ENCODE peak calls at places on chromosomes 13 and 19, in seven cellular contexts. A is cardiac fibroblast, L is fibroblast of mammary gland, S is kidney, C is K562, P is left ventricle myocardium inferior, O is pancreas. Y is an unnamed sample.

GRCh38 chr19:43726736-43727592 is 11.1 kb downstream of the IRGC start:
- DNase-seq in O (no peak), L (peak), A (no peak), C (no peak), S (peak), P (peak), Y (peak)

GRCh38 chr13:28268800-28269223 is 130.5 kb downstream of the PAN3 start:
- DNase-seq in L (no peak), S (no peak), O (no peak), C (no peak), A (no peak), P (no peak), Y (no peak)

GRCh38 chr19:14555918-14556661 is 15.8 kb downstream of the NDUFB7 start:
- DNase-seq in A (peak), L (peak), O (no peak), P (no peak), S (no peak), C (no peak), Y (no peak)

GRCh38 chr19:8329993-8330392 is 8.7 kb downstream of the RPS28 start:
- DNase-seq in L (no peak), P (no peak), O (no peak), C (no peak), S (no peak), A (no peak), Y (no peak)

GRCh38 chr19:11148001-11148400 is 7.6 kb downstream of the SPC24 start:
- DNase-seq in P (no peak), L (no peak), O (no peak), A (no peak), S (no peak), C (no peak), Y (no peak)

GRCh38 chr13:42821437-42821836 is 40.1 kb downstream of the FAM216B start:
- DNase-seq in S (no peak), O (no peak), P (no peak), C (no peak), A (peak), L (peak), Y (peak)

GRCh38 chr19:35908010-35908441 is at the start of gene TYROBP:
- DNase-seq in A (no peak), C (no peak), L (no peak), S (peak), P (peak), O (no peak), Y (no peak)

GRCh38 chr13:52954838-52955237 is 73.8 kb upstream of the OLFM4 start:
- DNase-seq in L (no peak), O (no peak), P (no peak), S (no peak), A (no peak), C (no peak), Y (no peak)

GRCh38 chr19:17402982-17403855 is 2.2 kb downstream of the BST2 start:
- DNase-seq in A (no peak), L (no peak), O (no peak), C (peak), P (no peak), S (no peak), Y (no peak)

GRCh38 chr13:60990032-60990733 is 425.5 kb downstream of the PCDH20 start:
- DNase-seq in P (no peak), S (no peak), L (no peak), C (no peak), O (peak), A (peak), Y (no peak)

DNA sequence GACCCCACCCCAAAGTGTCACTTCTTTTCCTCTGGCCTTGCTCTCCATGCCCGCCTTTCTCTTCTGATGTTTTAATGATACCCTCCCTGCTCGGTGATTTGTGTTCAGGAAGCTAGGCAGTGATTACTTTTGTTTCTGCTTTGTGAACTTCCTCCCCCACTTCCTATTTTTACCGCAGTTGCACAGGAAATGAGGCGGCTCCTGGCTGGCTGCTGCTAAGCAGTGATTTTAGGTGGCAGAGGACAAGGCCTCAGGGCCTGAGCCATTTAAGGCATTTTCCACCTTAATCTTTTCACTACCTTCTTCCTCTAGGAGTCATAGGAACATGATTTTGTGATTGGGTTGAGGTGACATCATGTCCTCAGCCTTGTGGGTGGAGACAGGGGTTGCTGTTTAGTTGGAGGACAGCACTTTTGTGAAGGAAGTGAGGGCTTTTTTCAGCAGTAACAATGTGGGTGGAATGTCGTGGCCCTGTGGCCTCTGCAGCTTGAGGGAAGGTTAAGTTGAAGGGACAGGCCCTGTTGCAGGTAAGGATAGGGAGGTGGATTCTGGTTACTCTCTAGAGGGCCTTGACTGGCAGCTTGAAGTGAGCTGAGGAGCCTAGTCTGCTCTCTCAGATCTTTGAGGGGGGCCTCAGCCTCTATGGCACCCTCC is 15.7 kb downstream of the GARRE1 start:
- DNase-seq in L (peak), S (peak), P (peak), C (no peak), O (no peak), A (peak), Y (peak)
- H3K4me3 ChIP-seq in L (no peak), S (peak), P (peak), C (no peak), O (no peak), A (no peak), Y (peak)

GRCh38 chr19:56153507-56153906 is 12.4 kb downstream of the ZNF444 start:
- DNase-seq in P (no peak), O (no peak), S (no peak), A (no peak), L (no peak), C (no peak), Y (no peak)

GRCh38 chr19:56152644-56153043 is 11.6 kb downstream of the ZNF444 start:
- DNase-seq in P (no peak), C (no peak), L (no peak), S (no peak), A (no peak), O (no peak), Y (no peak)

GRCh38 chr19:56158170-56158757 is 17.2 kb downstream of the ZNF444 start:
- DNase-seq in P (no peak), L (no peak), A (no peak), S (no peak), C (no peak), O (no peak), Y (no peak)

GRCh38 chr19:56156768-56157167 is 15.7 kb downstream of the ZNF444 start:
- DNase-seq in P (peak), C (no peak), L (no peak), A (no peak), S (no peak), O (peak), Y (no peak)

DNA sequence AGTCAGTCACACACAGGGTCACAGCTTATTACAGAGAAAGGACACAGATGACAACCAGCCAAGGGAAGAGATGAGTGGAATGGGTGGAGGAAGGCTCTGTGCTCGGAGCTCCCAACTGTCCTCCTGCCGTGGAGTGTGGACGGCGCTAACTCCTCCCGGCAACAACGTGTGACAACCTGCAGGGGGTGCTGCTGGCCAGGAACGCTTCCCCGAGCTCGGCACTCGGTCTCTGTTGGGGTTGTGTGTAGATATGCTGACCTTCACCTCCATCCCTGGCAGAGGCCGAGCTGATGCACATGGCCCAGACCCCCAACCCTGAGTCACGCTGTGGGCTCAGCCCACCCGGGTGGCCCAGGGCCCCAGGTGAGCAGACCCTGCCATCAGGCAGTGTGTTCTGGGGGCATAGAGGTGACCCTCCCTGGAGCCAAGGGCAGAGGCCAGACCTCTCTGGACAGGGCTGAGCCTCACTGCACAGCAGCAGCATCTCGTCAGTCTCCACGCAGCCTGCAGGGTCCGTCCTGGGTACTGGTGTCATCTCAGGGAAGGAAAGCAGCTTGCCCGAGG is 14.1 kb downstream of the ZNF444 start:
- DNase-seq in A (no peak), S (no peak), L (no peak), O (peak), P (no peak), C (peak), Y (no peak)
- TF ChIP-seq CTCF in A (peak), S (peak), L (peak), O (peak), P (peak), C (peak), Y (peak)

DNA sequence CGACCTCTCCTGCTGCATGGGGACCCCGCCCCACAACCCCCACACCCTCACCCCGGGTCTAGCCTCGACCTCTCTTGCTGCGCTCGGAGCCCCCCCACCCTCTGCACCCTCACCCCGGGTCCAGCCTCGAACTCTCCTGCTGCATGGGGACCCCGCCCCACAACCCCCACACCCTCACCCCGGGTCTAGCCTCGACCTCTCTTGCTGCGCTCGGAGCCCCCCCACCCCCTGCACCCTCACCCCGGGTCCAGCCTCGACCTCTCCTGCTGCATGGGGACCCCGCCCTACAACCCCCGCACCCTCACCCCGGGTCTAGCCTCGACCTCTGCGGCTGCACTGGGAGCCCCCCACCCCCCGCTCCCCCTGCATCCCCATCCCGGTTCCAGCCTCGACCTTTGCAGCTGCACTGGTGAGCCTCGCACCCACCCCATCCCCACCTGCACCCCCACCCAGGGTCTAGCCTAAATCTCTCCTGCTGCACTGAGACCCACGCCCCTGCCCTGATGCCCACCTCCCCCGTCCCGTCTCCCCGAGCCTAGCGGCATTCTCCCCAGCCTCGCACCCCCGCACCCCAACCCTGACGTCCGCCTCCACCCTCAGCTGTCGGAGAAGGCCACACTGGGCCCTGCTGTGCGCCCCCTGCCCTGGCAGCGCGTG is 1.8 kb downstream of the CFD start:
- DNase-seq in S (no peak), O (peak), P (no peak), L (no peak), C (no peak), A (no peak), Y (no peak)
- H3K4me3 ChIP-seq in S (no peak), O (peak), P (peak), L (no peak), C (peak), A (peak), Y (no peak)

DNA sequence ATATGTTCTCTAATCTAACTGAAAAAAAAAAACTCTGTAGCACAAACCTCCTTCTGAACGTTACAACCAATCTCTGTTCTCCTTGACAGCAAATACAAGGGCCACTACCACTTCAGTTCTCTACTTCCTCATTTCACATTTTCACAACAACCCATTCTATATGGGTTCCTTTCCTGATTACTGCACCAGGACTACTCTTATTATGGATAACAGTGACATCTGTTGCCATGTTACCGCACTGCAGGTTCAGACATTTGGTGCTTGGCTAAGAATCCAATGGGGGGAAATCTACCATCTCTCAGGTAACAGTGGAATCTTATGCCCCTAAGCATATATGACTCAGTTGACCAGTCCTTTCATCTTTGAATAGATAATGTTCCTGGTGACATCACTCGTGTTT is 11.6 kb upstream of the FPR3 start:
- DNase-seq in C (no peak), P (no peak), O (no peak), A (peak), L (peak), S (no peak), Y (peak)
- TF ChIP-seq CTCF in C (peak), P (peak), O (no peak), A (peak), L (peak), S (no peak), Y (peak)

GRCh38 chr19:41913476-41914190 is 14.6 kb downstream of the ERFL start:
- DNase-seq in C (no peak), S (no peak), A (no peak), O (peak), P (no peak), L (no peak), Y (no peak)

GRCh38 chr19:41914191-41914834 is 13.9 kb downstream of the ERFL start:
- DNase-seq in C (no peak), L (no peak), A (no peak), O (no peak), S (no peak), P (no peak), Y (no peak)

GRCh38 chr19:41916033-41916424 is 12.2 kb downstream of the ERFL start:
- DNase-seq in L (no peak), P (no peak), A (no peak), S (no peak), C (no peak), O (peak), Y (no peak)

GRCh38 chr19:41914906-41915247 is 13.4 kb downstream of the ERFL start:
- DNase-seq in L (no peak), A (no peak), C (no peak), S (no peak), O (no peak), P (no peak), Y (no peak)

DNA sequence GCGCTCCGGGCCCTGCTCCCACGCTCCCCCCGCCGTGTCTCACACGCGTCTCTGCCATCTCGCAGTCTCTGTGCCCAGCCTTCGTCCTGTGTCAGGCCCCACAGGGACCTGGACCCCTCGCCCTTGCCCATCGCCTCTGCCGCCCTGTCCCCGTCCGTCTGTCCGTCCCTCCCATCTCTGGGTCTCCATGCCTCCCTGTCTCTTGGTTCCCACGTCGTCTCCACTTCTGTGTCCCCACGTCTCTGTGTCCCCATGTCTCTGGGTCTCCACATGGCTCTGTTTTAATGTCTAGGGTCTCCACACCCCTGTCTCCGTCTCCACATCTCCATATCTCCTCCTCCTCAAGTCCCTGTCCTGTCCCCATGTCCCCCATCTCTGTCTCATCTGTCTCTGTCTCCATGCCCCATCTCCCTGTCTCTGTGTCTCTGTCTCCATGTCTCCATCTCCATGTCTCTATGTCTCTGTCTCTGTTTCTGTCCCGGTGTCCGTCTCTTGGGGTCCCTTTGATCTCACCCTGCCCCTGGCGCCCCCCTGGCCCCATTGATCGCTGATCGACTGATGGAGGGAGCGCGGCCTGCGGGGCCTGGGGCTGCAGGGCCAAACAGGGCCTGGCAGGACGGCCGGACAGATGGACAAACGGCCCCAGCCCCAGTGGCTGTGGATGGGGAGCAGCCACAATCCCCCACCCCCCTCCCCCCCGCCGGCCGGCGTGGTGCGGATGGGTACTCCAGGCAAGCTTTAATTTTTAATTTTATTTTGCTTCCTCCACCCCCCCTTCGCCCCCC is 12.8 kb downstream of the ERFL start:
- DNase-seq in L (no peak), O (peak), S (no peak), P (no peak), C (no peak), A (no peak), Y (no peak)
- H3K4me3 ChIP-seq in L (no peak), O (no peak), S (no peak), P (no peak), C (no peak), A (no peak), Y (no peak)

GRCh38 chr19:579842-580155 is 7.4 kb downstream of the BSG start:
- DNase-seq in O (peak), S (peak), L (no peak), C (no peak), A (no peak), P (no peak), Y (no peak)

GRCh38 chr19:575527-576506 is 3.4 kb downstream of the BSG start:
- DNase-seq in C (peak), O (peak), S (peak), P (peak), A (peak), L (peak), Y (peak)

GRCh38 chr19:576768-577438 is 4.5 kb downstream of the BSG start:
- DNase-seq in C (no peak), O (no peak), L (no peak), S (peak), A (no peak), P (no peak), Y (no peak)

GRCh38 chr19:579111-579841 is 6.9 kb downstream of the BSG start:
- DNase-seq in O (peak), C (no peak), P (no peak), S (peak), L (no peak), A (no peak), Y (no peak)

DNA sequence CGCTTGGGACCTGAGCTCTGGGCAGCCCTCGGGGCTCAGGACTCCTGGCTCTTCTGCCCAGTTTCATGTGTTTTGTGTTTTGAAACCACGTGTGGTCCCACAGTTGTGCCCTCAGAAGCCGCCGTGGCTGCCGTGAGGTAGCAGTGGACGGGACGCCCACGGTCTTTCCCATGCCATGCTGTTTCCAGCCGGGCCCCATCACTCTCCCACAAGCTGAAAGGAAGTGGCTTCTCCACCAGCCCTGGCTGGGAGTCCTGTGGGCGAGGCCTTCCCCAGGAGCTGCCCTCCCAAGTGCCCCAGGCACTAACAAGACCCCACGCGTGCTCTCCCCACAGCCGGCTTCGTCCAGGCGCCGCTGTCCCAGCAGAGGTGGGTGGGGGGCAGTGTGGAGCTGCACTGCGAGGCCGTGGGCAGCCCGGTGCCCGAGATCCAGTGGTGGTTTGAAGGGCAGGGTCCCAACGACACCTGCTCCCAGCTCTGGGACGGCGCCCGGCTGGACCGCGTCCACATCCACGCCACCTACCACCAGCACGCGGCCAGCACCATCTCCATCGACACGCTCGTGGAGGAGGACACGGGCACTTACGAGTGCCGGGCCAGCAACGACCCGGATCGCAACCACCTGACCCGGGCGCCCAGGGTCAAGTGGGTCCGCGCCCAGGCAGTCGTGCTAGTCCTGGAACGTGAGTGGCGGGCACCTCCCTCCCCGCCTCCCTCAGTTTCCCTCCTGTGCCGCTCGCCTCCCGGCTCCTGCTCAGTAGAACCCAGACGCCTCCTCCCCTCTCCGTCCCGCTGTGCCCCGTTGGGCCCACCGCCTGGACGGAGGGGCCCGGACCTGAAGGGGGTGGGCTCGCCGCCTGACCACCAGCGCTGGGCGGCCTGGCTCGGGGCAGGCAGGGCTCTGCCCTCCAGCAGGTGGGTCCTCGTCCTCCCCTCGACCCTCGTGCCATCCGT is 5.3 kb downstream of the BSG start:
- DNase-seq in S (peak), A (no peak), C (no peak), L (no peak), O (peak), P (no peak), Y (no peak)
- TF ChIP-seq CTCF in S (no peak), A (no peak), C (no peak), L (no peak), O (no peak), P (no peak), Y (no peak)